ENCODE peak calls at places on chromosomes 6 and 20, in five cellular contexts. J is fibroblast of lung, Q is HT-29, Z is right atrium auricular region, I is GM12891. K is an unnamed sample.

GRCh38 chr6:90502866-90503407 is 83.9 kb downstream of the MAP3K7 start:
- DNase-seq in J (no peak), Q (peak; percentile 31), Z (no peak), I (no peak), K (no peak)

GRCh38 chr6:21729431-21729830 is 135.9 kb downstream of the SOX4 start:
- DNase-seq in J (no peak), Q (no peak), Z (no peak), I (no peak), K (no peak)

GRCh38 chr6:35707714-35708407 is 19.1 kb upstream of the FKBP5 start:
- DNase-seq in J (no peak), Q (no peak), Z (no peak), I (no peak), K (no peak)

GRCh38 chr20:45282700-45283528 is 23.7 kb upstream of the RBPJL start:
- DNase-seq in J (no peak), Q (no peak), Z (no peak), I (no peak), K (no peak)

GRCh38 chr20:63884506-63885263 is 10.2 kb upstream of the DNAJC5 start:
- DNase-seq in J (no peak), Q (no peak), Z (no peak), I (no peak), K (no peak)

GRCh38 chr6:8043221-8043620 is 21.0 kb downstream of the BLOC1S5 start:
- DNase-seq in J (no peak), Q (no peak), Z (no peak), I (no peak), K (no peak)

GRCh38 chr6:127136786-127137185 is 18.3 kb downstream of the RSPO3 start:
- DNase-seq in J (no peak), Q (no peak), Z (no peak), I (no peak), K (no peak)

GRCh38 chr6:40482532-40482931 is 104.6 kb downstream of the LRFN2 start:
- DNase-seq in J (no peak), Q (no peak), Z (no peak), I (no peak), K (no peak)

GRCh38 chr20:51326241-51326819 is 216.2 kb downstream of the NFATC2 start:
- DNase-seq in J (peak; percentile 62), Q (peak; percentile 91), Z (no peak), I (no peak), K (no peak)

GRCh38 chr6:105184921-105185320 is 5.1 kb upstream of the POPDC3 start:
- DNase-seq in J (no peak), Q (no peak), Z (no peak), I (no peak), K (peak; percentile 53)

GRCh38 chr6:144931172-144932035 is 646.3 kb downstream of the UTRN start:
- DNase-seq in J (peak; percentile 52), Q (peak; percentile 77), Z (no peak), I (no peak), K (no peak)

GRCh38 chr20:32201977-32202363 is 5.6 kb downstream of the PLAGL2 start:
- DNase-seq in J (no peak), Q (no peak), Z (no peak), I (no peak), K (no peak)

GRCh38 chr6:21157186-21157929 is 436.2 kb upstream of the SOX4 start:
- DNase-seq in J (no peak), Q (no peak), Z (no peak), I (no peak), K (no peak)

GRCh38 chr6:145626857-145627256 is 108.5 kb downstream of the EPM2A start:
- DNase-seq in J (peak; percentile 81), Q (no peak), Z (no peak), I (no peak), K (no peak)

GRCh38 chr20:6831461-6831860 is 64.0 kb downstream of the BMP2 start:
- DNase-seq in J (no peak), Q (no peak), Z (no peak), I (no peak), K (no peak)

GRCh38 chr20:37072293-37073196 is 23.3 kb downstream of the RBL1 start:
- DNase-seq in J (no peak), Q (no peak), Z (no peak), I (no peak), K (no peak)

GRCh38 chr6:98137391-98137790 is 697.0 kb upstream of the POU3F2 start:
- DNase-seq in J (no peak), Q (no peak), Z (no peak), I (no peak), K (no peak)

GRCh38 chr20:36116813-36117441 is 37.6 kb upstream of the EPB41L1 start:
- DNase-seq in J (peak; percentile 35), Q (no peak), Z (no peak), I (no peak), K (no peak)

GRCh38 chr6:56594699-56595098 is 48.0 kb downstream of the DST start:
- DNase-seq in J (no peak), Q (no peak), Z (no peak), I (no peak), K (no peak)

GRCh38 chr6:3911614-3912336 is 62.6 kb downstream of the FAM50B start:
- DNase-seq in J (peak; percentile 85), Q (peak; percentile 68), Z (peak; percentile 85), I (no peak), K (no peak)

GRCh38 chr6:134707342-134707982 is 242.4 kb downstream of the ALDH8A1 start:
- DNase-seq in J (no peak), Q (peak; percentile 96), Z (no peak), I (no peak), K (no peak)

GRCh38 chr20:36219671-36220220 is 16.5 kb upstream of the AAR2 start:
- DNase-seq in J (no peak), Q (no peak), Z (no peak), I (no peak), K (no peak)

GRCh38 chr20:17969884-17970409 is 1.1 kb downstream of the MGME1 start:
- DNase-seq in J (peak; percentile 52), Q (peak; percentile 63), Z (no peak), I (peak; percentile 22), K (no peak)

GRCh38 chr20:32327087-32327681 is 30.9 kb upstream of the ASXL1 start:
- DNase-seq in J (peak; percentile 63), Q (no peak), Z (no peak), I (no peak), K (no peak)

GRCh38 chr20:20692587-20692986 is 19.9 kb downstream of the RALGAPA2 start:
- DNase-seq in J (no peak), Q (no peak), Z (no peak), I (no peak), K (no peak)

GRCh38 chr20:58467572-58468330 is 47.4 kb downstream of the APCDD1L start:
- DNase-seq in J (no peak), Q (no peak), Z (no peak), I (no peak), K (no peak)

GRCh38 chr6:129853996-129854711 is 7.0 kb downstream of the TMEM244 start:
- DNase-seq in J (peak; percentile 54), Q (peak; percentile 13), Z (no peak), I (no peak), K (no peak)

GRCh38 chr6:139605350-139605749 is 230.9 kb upstream of the CITED2 start:
- DNase-seq in J (peak; percentile 96), Q (no peak), Z (no peak), I (no peak), K (no peak)

GRCh38 chr6:93319304-93319703 is 100.1 kb downstream of the EPHA7 start:
- DNase-seq in J (no peak), Q (no peak), Z (no peak), I (no peak), K (no peak)

K was measured in esophagus muscularis mucosa.